ENCODE peak calls at places on chromosomes 2 and 18, in nine cellular contexts. E, N, T, Y, U, I, R, O and G are unnamed samples.

GRCh38 chr2:60551241-60552095 is 2.0 kb downstream of the BCL11A start:
- DNase-seq in E (peak), N (no peak), T (peak), Y (no peak), U (peak), I (peak), R (peak), O (no peak), G (no peak)

GRCh38 chr2:236107971-236108625 is 60.1 kb downstream of the GBX2 start:
- DNase-seq in E (no peak), N (no peak), T (no peak), Y (no peak), U (no peak), I (no peak), R (no peak), O (no peak), G (no peak)

GRCh38 chr2:226761195-226761583 is 38.4 kb downstream of the IRS1 start:
- DNase-seq in E (no peak), N (no peak), T (no peak), Y (no peak), U (no peak), I (no peak), R (no peak), O (no peak), G (no peak)

GRCh38 chr2:150466770-150467640 is 20.5 kb downstream of the RND3 start:
- DNase-seq in E (no peak), N (no peak), T (no peak), Y (no peak), U (no peak), I (peak), R (no peak), O (peak), G (no peak)

GRCh38 chr2:37332560-37332959 is 7.9 kb upstream of the PRKD3 start:
- DNase-seq in E (no peak), N (no peak), T (no peak), Y (no peak), U (no peak), I (no peak), R (no peak), O (no peak), G (no peak)

GRCh38 chr2:162161634-162162033 is 9.6 kb upstream of the GCG start:
- DNase-seq in E (no peak), N (no peak), T (no peak), Y (no peak), U (no peak), I (no peak), R (no peak), O (no peak), G (no peak)

GRCh38 chr2:64853894-64854293 is 135.3 kb upstream of the SLC1A4 start:
- DNase-seq in E (no peak), N (no peak), T (no peak), Y (no peak), U (no peak), I (no peak), R (no peak), O (no peak), G (no peak)

GRCh38 chr2:170271340-170271739 is 93.4 kb downstream of the MYO3B start:
- DNase-seq in E (no peak), N (no peak), T (no peak), Y (no peak), U (no peak), I (no peak), R (no peak), O (no peak), G (no peak)

GRCh38 chr2:53422979-53423378 is 344.6 kb upstream of the CHAC2 start:
- DNase-seq in E (peak), N (peak), T (peak), Y (no peak), U (peak), I (peak), R (no peak), O (peak), G (no peak)

GRCh38 chr18:48662021-48662661 is 123.3 kb downstream of the CTIF start:
- DNase-seq in E (peak), N (peak), T (no peak), Y (peak), U (no peak), I (peak), R (no peak), O (peak), G (no peak)

GRCh38 chr2:79758042-79758441 is 245.2 kb downstream of the CTNNA2 start:
- DNase-seq in E (no peak), N (no peak), T (no peak), Y (no peak), U (no peak), I (no peak), R (no peak), O (no peak), G (no peak)

GRCh38 chr18:3281456-3282400 is 19.8 kb downstream of the MYL12B start:
- DNase-seq in E (peak), N (no peak), T (no peak), Y (no peak), U (peak), I (peak), R (no peak), O (no peak), G (peak)

GRCh38 chr2:32752205-32752604 is 124.4 kb downstream of the TTC27 start:
- DNase-seq in E (no peak), N (no peak), T (no peak), Y (no peak), U (no peak), I (peak), R (no peak), O (no peak), G (no peak)

GRCh38 chr2:48711343-48711742 is 44.2 kb downstream of the LHCGR start:
- DNase-seq in E (no peak), N (no peak), T (no peak), Y (no peak), U (no peak), I (peak), R (no peak), O (no peak), G (no peak)

GRCh38 chr2:99960724-99961566 is 181.4 kb downstream of the AFF3 start:
- DNase-seq in E (no peak), N (no peak), T (no peak), Y (no peak), U (no peak), I (no peak), R (no peak), O (no peak), G (no peak)

GRCh38 chr2:74779587-74780135 is 54.3 kb upstream of the HK2 start:
- DNase-seq in E (no peak), N (no peak), T (no peak), Y (no peak), U (no peak), I (no peak), R (no peak), O (no peak), G (no peak)

GRCh38 chr2:160375802-160376469 is 117.7 kb downstream of the RBMS1 start:
- DNase-seq in E (no peak), N (no peak), T (no peak), Y (no peak), U (no peak), I (peak), R (no peak), O (no peak), G (no peak)

GRCh38 chr2:186590538-186591441 is 934 bp downstream of the ITGAV start:
- DNase-seq in E (peak), N (no peak), T (no peak), Y (no peak), U (peak), I (peak), R (no peak), O (peak), G (no peak)

GRCh38 chr2:105734762-105735538 is 9.8 kb upstream of the NCK2 start:
- DNase-seq in E (no peak), N (peak), T (no peak), Y (peak), U (no peak), I (peak), R (no peak), O (peak), G (no peak)

GRCh38 chr18:23857756-23858155 is 156.8 kb upstream of the TTC39C start:
- DNase-seq in E (no peak), N (no peak), T (peak), Y (peak), U (no peak), I (no peak), R (peak), O (peak), G (no peak)

GRCh38 chr2:102144128-102144527 is 1.6 kb downstream of the IL1R1 start:
- DNase-seq in E (no peak), N (no peak), T (peak), Y (no peak), U (no peak), I (peak), R (no peak), O (no peak), G (no peak)

GRCh38 chr2:235579128-235579527 is 85.3 kb downstream of the AGAP1 start:
- DNase-seq in E (no peak), N (no peak), T (no peak), Y (no peak), U (no peak), I (no peak), R (no peak), O (no peak), G (no peak)

GRCh38 chr2:392181-392920 is 104.5 kb upstream of the ALKAL2 start:
- DNase-seq in E (no peak), N (no peak), T (no peak), Y (no peak), U (no peak), I (no peak), R (no peak), O (no peak), G (no peak)

GRCh38 chr2:196963043-196963442 is 36.5 kb upstream of the PGAP1 start:
- DNase-seq in E (no peak), N (no peak), T (no peak), Y (no peak), U (no peak), I (no peak), R (no peak), O (no peak), G (no peak)

GRCh38 chr2:215415218-215415617 is 20.6 kb downstream of the FN1 start:
- DNase-seq in E (no peak), N (no peak), T (no peak), Y (no peak), U (no peak), I (no peak), R (no peak), O (no peak), G (no peak)

GRCh38 chr2:8107162-8107561 is 574.7 kb upstream of the ID2 start:
- DNase-seq in E (no peak), N (no peak), T (no peak), Y (no peak), U (no peak), I (no peak), R (no peak), O (no peak), G (no peak)

GRCh38 chr2:15744820-15745219 is 153.2 kb downstream of the DDX1 start:
- DNase-seq in E (no peak), N (no peak), T (no peak), Y (no peak), U (no peak), I (no peak), R (no peak), O (no peak), G (no peak)
- TF ChIP-seq CTCF in E (no peak), N (no peak), T (no peak), Y (no peak), U (no peak), I (no peak), R (no peak), O (no peak), G (no peak)

GRCh38 chr2:20147351-20147750 is 77.6 kb downstream of the SDC1 start:
- DNase-seq in E (no peak), N (no peak), T (no peak), Y (no peak), U (no peak), I (no peak), R (no peak), O (no peak), G (no peak)

GRCh38 chr2:20148841-20149702 is 75.9 kb downstream of the SDC1 start:
- DNase-seq in E (peak), N (no peak), T (no peak), Y (peak), U (no peak), I (peak), R (no peak), O (peak), G (peak)

GRCh38 chr2:20150110-20150706 is 74.7 kb downstream of the SDC1 start:
- DNase-seq in E (no peak), N (no peak), T (no peak), Y (no peak), U (no peak), I (no peak), R (no peak), O (no peak), G (no peak)

GRCh38 chr2:20149703-20150030 is 75.3 kb downstream of the SDC1 start:
- DNase-seq in E (no peak), N (no peak), T (peak), Y (no peak), U (no peak), I (no peak), R (no peak), O (no peak), G (no peak)

DNA sequence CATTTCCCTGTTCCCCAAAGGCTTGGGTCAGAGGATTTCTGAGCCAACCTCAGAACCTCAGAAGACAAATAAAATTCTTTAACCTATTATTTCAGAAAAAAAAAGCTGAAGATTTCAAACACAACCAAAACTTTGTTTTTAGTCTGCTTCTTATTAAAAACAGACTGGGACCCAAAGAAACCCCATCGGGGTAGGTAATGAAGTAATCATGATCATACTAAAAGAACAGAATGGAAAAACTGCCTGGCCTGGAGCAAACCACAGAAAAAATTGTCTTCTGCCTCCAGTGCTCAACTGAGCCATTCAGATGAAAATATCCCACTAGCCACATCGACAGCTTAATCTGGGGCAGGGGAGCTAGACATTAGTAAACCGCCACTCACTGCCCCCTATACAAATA is 76.5 kb downstream of the SDC1 start:
- DNase-seq in E (no peak), N (no peak), T (no peak), Y (no peak), U (no peak), I (no peak), R (no peak), O (no peak), G (no peak)
- H3K4me3 ChIP-seq in E (no peak), N (no peak), T (no peak), Y (no peak), U (no peak), I (no peak), R (no peak), O (no peak), G (no peak)

GRCh38 chr18:79275992-79276391 is 119.7 kb upstream of the NFATC1 start:
- DNase-seq in E (no peak), N (no peak), T (no peak), Y (no peak), U (no peak), I (no peak), R (no peak), O (peak), G (no peak)
- TF ChIP-seq CTCF in E (no peak), N (no peak), T (no peak), Y (no peak), U (no peak), I (no peak), R (no peak), O (no peak), G (no peak)

GRCh38 chr18:22164337-22165048 is 4.9 kb upstream of the GATA6 start:
- DNase-seq in E (no peak), N (no peak), T (peak), Y (no peak), U (no peak), I (no peak), R (no peak), O (no peak), G (no peak)
- H3K4me3 ChIP-seq in E (peak), N (no peak), T (peak), Y (no peak), U (no peak), I (no peak), R (peak), O (no peak), G (no peak)

GRCh38 chr2:217880490-217880889 is 122.3 kb downstream of the TNS1 start:
- DNase-seq in E (no peak), N (no peak), T (no peak), Y (no peak), U (no peak), I (no peak), R (no peak), O (no peak), G (no peak)
- TF ChIP-seq CTCF in E (no peak), N (peak), T (no peak), Y (no peak), U (no peak), I (peak), R (peak), O (peak), G (no peak)

GRCh38 chr2:11744631-11745394 is 1.6 kb upstream of the LPIN1 start:
- DNase-seq in E (peak), N (no peak), T (no peak), Y (no peak), U (peak), I (peak), R (no peak), O (peak), G (no peak)

GRCh38 chr2:11743531-11743815 is 3.0 kb upstream of the LPIN1 start:
- DNase-seq in E (no peak), N (no peak), T (no peak), Y (no peak), U (no peak), I (no peak), R (no peak), O (no peak), G (no peak)

GRCh38 chr2:11742702-11743530 is 3.5 kb upstream of the LPIN1 start:
- DNase-seq in E (no peak), N (no peak), T (no peak), Y (no peak), U (no peak), I (no peak), R (no peak), O (no peak), G (no peak)

GRCh38 chr2:11742317-11742701 is 4.1 kb upstream of the LPIN1 start:
- DNase-seq in E (no peak), N (no peak), T (no peak), Y (no peak), U (no peak), I (no peak), R (no peak), O (no peak), G (no peak)

GRCh38 chr2:11743846-11744553 is 2.4 kb upstream of the LPIN1 start:
- DNase-seq in E (peak), N (peak), T (peak), Y (peak), U (peak), I (peak), R (peak), O (peak), G (peak)
- H3K4me3 ChIP-seq in E (no peak), N (no peak), T (no peak), Y (peak), U (no peak), I (peak), R (peak), O (peak), G (peak)